ENCODE peak calls at places on chromosomes 13 and 19, in ten cellular contexts. One of them, this sample, is unnamed.

GRCh38 chr19:18865973-18866799 is 29.8 kb downstream of the CERS1 start:
- DNase-seq in astrocyte: no peak
- DNase-seq in fibroblast of lung: peak; percentile 47
- DNase-seq in GM23248: peak; percentile 80
- DNase-seq in K562: peak; percentile 80
- DNase-seq in GM23338: peak; percentile 86
- DNase-seq in H1: peak; percentile 96
- DNase-seq in mammary epithelial cell: peak; percentile 39
- DNase-seq in PC-3: peak; percentile 77
- DNase-seq in neural progenitor cell: peak; percentile 85
- DNase-seq in this sample: peak; percentile 82

GRCh38 chr19:2059422-2060201 is 8.6 kb upstream of the MKNK2 start:
- DNase-seq in astrocyte: peak; percentile 56
- DNase-seq in fibroblast of lung: peak; percentile 89
- DNase-seq in GM23248: peak; percentile 93
- DNase-seq in K562: peak; percentile 89
- DNase-seq in GM23338: no peak
- DNase-seq in H1: no peak
- DNase-seq in mammary epithelial cell: peak; percentile 45
- DNase-seq in PC-3: peak; percentile 81
- DNase-seq in neural progenitor cell: peak; percentile 70
- DNase-seq in this sample: peak; percentile 86

GRCh38 chr13:106467406-106468122 is 67.9 kb downstream of the EFNB2 start:
- DNase-seq in astrocyte: no peak
- DNase-seq in fibroblast of lung: no peak
- DNase-seq in GM23248: no peak
- DNase-seq in K562: no peak
- DNase-seq in GM23338: no peak
- DNase-seq in H1: no peak
- DNase-seq in mammary epithelial cell: no peak
- DNase-seq in PC-3: no peak
- DNase-seq in neural progenitor cell: peak; percentile 36
- DNase-seq in this sample: no peak

GRCh38 chr19:1042689-1043511 is 3.0 kb downstream of the ABCA7 start:
- DNase-seq in astrocyte: no peak
- DNase-seq in fibroblast of lung: peak; percentile 22
- DNase-seq in GM23248: no peak
- DNase-seq in K562: peak; percentile 48
- DNase-seq in GM23338: no peak
- DNase-seq in H1: no peak
- DNase-seq in mammary epithelial cell: no peak
- DNase-seq in PC-3: no peak
- DNase-seq in neural progenitor cell: no peak
- DNase-seq in this sample: no peak

GRCh38 chr19:748274-748598 is 2.7 kb upstream of the MISP start:
- DNase-seq in astrocyte: no peak
- DNase-seq in fibroblast of lung: no peak
- DNase-seq in GM23248: no peak
- DNase-seq in K562: peak; percentile 41
- DNase-seq in GM23338: no peak
- DNase-seq in H1: no peak
- DNase-seq in mammary epithelial cell: no peak
- DNase-seq in PC-3: no peak
- DNase-seq in neural progenitor cell: no peak
- DNase-seq in this sample: peak; percentile 63

GRCh38 chr13:113135281-113135760 is 12.7 kb downstream of the F10 start:
- DNase-seq in astrocyte: no peak
- DNase-seq in fibroblast of lung: no peak
- DNase-seq in GM23248: no peak
- DNase-seq in K562: no peak
- DNase-seq in GM23338: no peak
- DNase-seq in H1: no peak
- DNase-seq in mammary epithelial cell: no peak
- DNase-seq in PC-3: no peak
- DNase-seq in neural progenitor cell: no peak
- DNase-seq in this sample: no peak

GRCh38 chr13:48853381-48854102 is 122.2 kb upstream of the FNDC3A start:
- DNase-seq in astrocyte: peak; percentile 10
- DNase-seq in fibroblast of lung: peak; percentile 56
- DNase-seq in GM23248: peak; percentile 20
- DNase-seq in K562: no peak
- DNase-seq in GM23338: no peak
- DNase-seq in H1: no peak
- DNase-seq in mammary epithelial cell: no peak
- DNase-seq in PC-3: no peak
- DNase-seq in neural progenitor cell: no peak
- DNase-seq in this sample: no peak

GRCh38 chr13:95834134-95834765 is 157.3 kb downstream of the DNAJC3 start:
- DNase-seq in astrocyte: peak; percentile 25
- DNase-seq in fibroblast of lung: peak; percentile 69
- DNase-seq in GM23248: peak; percentile 70
- DNase-seq in K562: peak; percentile 61
- DNase-seq in GM23338: peak; percentile 67
- DNase-seq in H1: peak; percentile 81
- DNase-seq in mammary epithelial cell: peak; percentile 52
- DNase-seq in PC-3: peak; percentile 61
- DNase-seq in neural progenitor cell: peak; percentile 76
- DNase-seq in this sample: peak; percentile 77

GRCh38 chr19:14116918-14117578 is 514 bp downstream of the PRKACA start:
- DNase-seq in astrocyte: no peak
- DNase-seq in fibroblast of lung: no peak
- DNase-seq in GM23248: peak; percentile 30
- DNase-seq in K562: peak; percentile 41
- DNase-seq in GM23338: peak; percentile 51
- DNase-seq in H1: no peak
- DNase-seq in mammary epithelial cell: no peak
- DNase-seq in PC-3: no peak
- DNase-seq in neural progenitor cell: no peak
- DNase-seq in this sample: peak; percentile 42

GRCh38 chr13:101289764-101290163 is 126.5 kb downstream of the NALCN start:
- DNase-seq in astrocyte: peak; percentile 64
- DNase-seq in fibroblast of lung: peak; percentile 59
- DNase-seq in GM23248: peak; percentile 69
- DNase-seq in K562: no peak
- DNase-seq in GM23338: peak; percentile 89
- DNase-seq in H1: peak; percentile 67
- DNase-seq in mammary epithelial cell: peak; percentile 26
- DNase-seq in PC-3: no peak
- DNase-seq in neural progenitor cell: peak; percentile 87
- DNase-seq in this sample: peak; percentile 64

GRCh38 chr13:28181413-28181812 is 43.1 kb downstream of the PAN3 start:
- DNase-seq in astrocyte: peak; percentile 42
- DNase-seq in fibroblast of lung: no peak
- DNase-seq in GM23248: peak; percentile 84
- DNase-seq in K562: no peak
- DNase-seq in GM23338: no peak
- DNase-seq in H1: no peak
- DNase-seq in mammary epithelial cell: peak; percentile 90
- DNase-seq in PC-3: peak; percentile 83
- DNase-seq in neural progenitor cell: no peak
- DNase-seq in this sample: no peak

GRCh38 chr13:98187155-98187726 is 10.2 kb upstream of the RNF113B start:
- DNase-seq in astrocyte: no peak
- DNase-seq in fibroblast of lung: no peak
- DNase-seq in GM23248: no peak
- DNase-seq in K562: no peak
- DNase-seq in GM23338: no peak
- DNase-seq in H1: no peak
- DNase-seq in mammary epithelial cell: no peak
- DNase-seq in PC-3: no peak
- DNase-seq in neural progenitor cell: no peak
- DNase-seq in this sample: no peak

DNA sequence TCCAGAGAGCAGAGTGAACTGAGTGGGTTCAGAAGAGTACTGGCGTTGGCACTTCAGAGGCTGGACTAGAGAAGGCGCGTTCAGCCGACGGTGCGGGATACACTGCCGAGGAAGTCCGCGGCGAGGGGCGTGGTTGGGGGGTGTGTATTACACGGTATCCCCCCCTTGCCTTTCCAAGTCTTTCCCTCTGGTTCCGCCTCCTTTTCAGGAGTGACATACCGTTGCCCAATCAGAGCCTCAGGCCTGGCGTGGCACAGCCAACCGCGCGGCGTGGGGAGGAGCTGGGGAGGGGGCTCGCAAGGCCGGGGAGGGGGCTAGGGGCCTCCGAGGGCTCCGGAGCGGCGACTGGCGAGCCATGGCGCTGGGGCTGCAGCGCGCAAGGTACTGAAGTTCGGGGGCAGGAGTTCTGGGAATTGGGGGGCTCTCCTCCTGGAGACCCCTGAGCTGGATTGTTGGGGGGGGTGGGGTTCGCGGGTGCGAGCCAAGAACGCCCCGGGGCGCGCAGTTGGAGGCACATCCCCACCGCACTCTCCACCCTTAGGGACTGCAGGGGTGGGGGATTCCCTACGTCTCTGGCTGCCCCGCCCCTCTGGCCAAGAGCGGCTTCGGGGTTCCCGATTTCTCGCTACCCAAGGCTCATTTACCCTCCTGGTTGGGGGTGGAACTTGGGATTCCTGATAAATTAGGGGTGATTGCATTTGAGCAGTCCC is at the start of gene HIF3A:
- DNase-seq in astrocyte: no peak
- DNase-seq in fibroblast of lung: peak; percentile 80
- DNase-seq in GM23248: peak; percentile 23
- DNase-seq in K562: peak; percentile 10
- DNase-seq in GM23338: peak; percentile 99
- DNase-seq in H1: peak; percentile 97
- DNase-seq in mammary epithelial cell: no peak
- DNase-seq in PC-3: no peak
- DNase-seq in neural progenitor cell: peak; percentile 98
- DNase-seq in this sample: peak; percentile 97
- TF ChIP-seq EZH2 in astrocyte: no peak
- TF ChIP-seq EZH2 in fibroblast of lung: no peak
- TF ChIP-seq EZH2 in GM23248: no peak
- TF ChIP-seq EZH2 in K562: no peak
- TF ChIP-seq EZH2 in GM23338: no peak
- TF ChIP-seq EZH2 in H1: no peak
- TF ChIP-seq EZH2 in mammary epithelial cell: no peak
- TF ChIP-seq EZH2 in PC-3: no peak
- TF ChIP-seq EZH2 in neural progenitor cell: no peak
- TF ChIP-seq EZH2 in this sample: no peak

DNA sequence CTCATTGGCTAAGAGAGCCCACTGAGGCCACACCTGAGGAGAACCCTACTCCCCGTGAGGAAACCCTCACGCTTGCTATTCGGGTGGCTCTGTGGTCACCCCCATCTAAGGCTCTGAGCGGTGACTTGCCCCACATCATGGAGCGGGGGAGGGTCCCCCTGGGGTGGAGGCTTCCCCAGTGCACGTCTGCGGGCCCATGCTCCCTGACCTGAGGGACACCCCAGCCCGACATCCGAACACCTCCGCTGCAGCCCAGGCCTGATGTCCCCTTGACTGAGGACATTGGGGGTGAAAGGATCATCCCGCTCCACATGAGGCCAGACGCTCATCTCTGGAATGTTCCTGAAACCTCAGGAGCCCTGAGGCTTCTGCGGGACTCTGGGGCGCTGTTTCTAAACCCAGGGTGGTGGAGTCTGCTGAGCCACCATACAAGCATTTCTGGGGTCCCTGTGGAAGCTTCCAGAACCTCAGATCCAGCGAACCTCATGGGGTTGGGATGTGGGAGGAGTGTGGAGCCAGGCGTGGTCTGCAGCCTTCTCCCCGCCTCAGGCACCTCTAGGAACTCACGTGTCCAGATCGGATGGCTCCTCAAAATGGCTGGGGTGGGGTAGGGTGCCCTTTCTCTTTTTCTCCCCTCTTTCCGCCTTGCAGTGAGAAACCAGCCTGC is 19.9 kb downstream of the TMED1 start:
- DNase-seq in astrocyte: no peak
- DNase-seq in fibroblast of lung: no peak
- DNase-seq in GM23248: peak; percentile 87
- DNase-seq in K562: no peak
- DNase-seq in GM23338: peak; percentile 13
- DNase-seq in H1: no peak
- DNase-seq in mammary epithelial cell: no peak
- DNase-seq in PC-3: no peak
- DNase-seq in neural progenitor cell: no peak
- DNase-seq in this sample: peak; percentile 5
- H3K27ac ChIP-seq in astrocyte: peak overlapping the region; percentile 92
- H3K27ac ChIP-seq in fibroblast of lung: peak overlapping the region; percentile 95
- H3K27ac ChIP-seq in GM23248: peak overlapping the region; percentile 99
- H3K27ac ChIP-seq in K562: no peak overlapping the region
- H3K27ac ChIP-seq in GM23338: peak overlapping the region; percentile 45
- H3K27ac ChIP-seq in H1: no peak overlapping the region
- H3K27ac ChIP-seq in mammary epithelial cell: no peak overlapping the region
- H3K27ac ChIP-seq in PC-3: no peak overlapping the region
- H3K27ac ChIP-seq in neural progenitor cell: no peak overlapping the region
- H3K27ac ChIP-seq in this sample: peak overlapping the region; percentile 98

DNA sequence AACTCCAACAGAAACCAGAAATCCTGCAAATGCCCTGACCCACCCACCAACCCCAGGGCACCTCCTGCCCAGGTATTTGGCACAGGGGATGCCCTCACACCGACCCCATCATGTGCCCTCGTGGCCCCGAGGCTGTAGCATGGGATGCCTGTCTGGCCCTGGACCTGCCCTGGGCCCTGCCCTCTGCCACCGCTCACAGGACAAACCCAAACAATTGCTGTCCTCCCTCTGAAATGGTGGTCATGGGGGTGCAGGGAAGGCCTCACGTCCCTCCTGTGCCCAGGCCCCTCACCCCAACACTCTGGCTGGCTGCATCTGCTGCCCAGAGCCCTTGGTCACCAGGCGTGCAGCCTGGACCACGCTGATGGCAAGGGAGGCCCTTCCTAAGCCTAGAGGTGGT is 2.1 kb upstream of the ZNF181 start:
- DNase-seq in astrocyte: no peak
- DNase-seq in fibroblast of lung: no peak
- DNase-seq in GM23248: no peak
- DNase-seq in K562: no peak
- DNase-seq in GM23338: no peak
- DNase-seq in H1: no peak
- DNase-seq in mammary epithelial cell: no peak
- DNase-seq in PC-3: no peak
- DNase-seq in neural progenitor cell: no peak
- DNase-seq in this sample: no peak
- TF ChIP-seq EZH2 in astrocyte: no peak
- TF ChIP-seq EZH2 in fibroblast of lung: no peak
- TF ChIP-seq EZH2 in GM23248: no peak
- TF ChIP-seq EZH2 in K562: no peak
- TF ChIP-seq EZH2 in GM23338: no peak
- TF ChIP-seq EZH2 in H1: no peak
- TF ChIP-seq EZH2 in mammary epithelial cell: no peak
- TF ChIP-seq EZH2 in PC-3: no peak
- TF ChIP-seq EZH2 in neural progenitor cell: no peak
- TF ChIP-seq EZH2 in this sample: no peak

GRCh38 chr19:41527079-41527478 is 48.9 kb upstream of the CEACAM21 start:
- DNase-seq in astrocyte: no peak
- DNase-seq in fibroblast of lung: no peak
- DNase-seq in GM23248: peak; percentile 18
- DNase-seq in K562: no peak
- DNase-seq in GM23338: no peak
- DNase-seq in H1: no peak
- DNase-seq in mammary epithelial cell: no peak
- DNase-seq in PC-3: no peak
- DNase-seq in neural progenitor cell: no peak
- DNase-seq in this sample: no peak

GRCh38 chr19:41518141-41518540 is 57.8 kb upstream of the CEACAM21 start:
- DNase-seq in astrocyte: no peak
- DNase-seq in fibroblast of lung: no peak
- DNase-seq in GM23248: no peak
- DNase-seq in K562: no peak
- DNase-seq in GM23338: no peak
- DNase-seq in H1: no peak
- DNase-seq in mammary epithelial cell: no peak
- DNase-seq in PC-3: no peak
- DNase-seq in neural progenitor cell: no peak
- DNase-seq in this sample: no peak

GRCh38 chr19:41521860-41522555 is 54.0 kb upstream of the CEACAM21 start:
- DNase-seq in astrocyte: no peak
- DNase-seq in fibroblast of lung: no peak
- DNase-seq in GM23248: peak; percentile 10
- DNase-seq in K562: no peak
- DNase-seq in GM23338: peak; percentile 51
- DNase-seq in H1: peak; percentile 56
- DNase-seq in mammary epithelial cell: no peak
- DNase-seq in PC-3: no peak
- DNase-seq in neural progenitor cell: peak; percentile 17
- DNase-seq in this sample: no peak
- H3K27ac ChIP-seq in astrocyte: no peak overlapping the region
- H3K27ac ChIP-seq in fibroblast of lung: no peak overlapping the region
- H3K27ac ChIP-seq in GM23248: no peak overlapping the region
- H3K27ac ChIP-seq in K562: no peak overlapping the region
- H3K27ac ChIP-seq in GM23338: no peak overlapping the region
- H3K27ac ChIP-seq in H1: no peak overlapping the region
- H3K27ac ChIP-seq in mammary epithelial cell: no peak overlapping the region
- H3K27ac ChIP-seq in PC-3: no peak overlapping the region
- H3K27ac ChIP-seq in neural progenitor cell: no peak overlapping the region
- H3K27ac ChIP-seq in this sample: no peak overlapping the region

This sample was measured in hepatocyte.